ENCODE peak calls at places on chromosomes 1 and 21, in nine cellular contexts. B is foreskin melanocyte; F is activated T-cell treated with anti-CD3 and anti-CD28 coated beads for 1 hour; P is Jurkat, Clone E6-1; H is activated B cell treated with CpG ODN at 0.5 μM for 24 hours; U is hypothalamus; R is C1 segment of cervical spinal cord; Z is astrocyte of the spinal cord; K is NCI-H524. A is an unnamed sample.

GRCh38 chr1:76955652-76956051 is 88.4 kb downstream of the ST6GALNAC5 start:
- DNase-seq in F (no peak), B (no peak), P (no peak), Z (peak), H (no peak), K (no peak), R (no peak), U (no peak), A (peak)

GRCh38 chr1:162541619-162542141 is 19.8 kb upstream of the UAP1 start:
- DNase-seq in H (no peak), K (no peak), R (no peak), U (no peak), F (no peak), Z (peak), P (no peak), B (no peak), A (peak)

GRCh38 chr1:42955311-42956063 is 3.2 kb downstream of the SLC2A1 start:
- DNase-seq in H (no peak), U (no peak), F (no peak), K (no peak), B (no peak), R (no peak), Z (no peak), P (no peak), A (no peak)

GRCh38 chr1:109793486-109794318 is 30.0 kb upstream of the EPS8L3 start:
- DNase-seq in K (peak), H (no peak), P (no peak), F (peak), U (no peak), R (no peak), B (no peak), Z (peak), A (no peak)

GRCh38 chr1:54453089-54453488 is 46.9 kb upstream of the SSBP3 start:
- DNase-seq in H (no peak), R (no peak), P (no peak), B (no peak), K (no peak), F (no peak), U (no peak), Z (no peak), A (no peak)

GRCh38 chr1:32886828-32887414 is 630 bp downstream of the HPCA start:
- DNase-seq in B (no peak), F (no peak), Z (no peak), K (no peak), P (no peak), R (no peak), U (no peak), H (no peak), A (no peak)

GRCh38 chr1:153525088-153525713 is 10.6 kb downstream of the S100A6 start:
- DNase-seq in H (no peak), Z (peak), B (no peak), R (no peak), K (peak), F (no peak), U (no peak), P (no peak), A (no peak)

GRCh38 chr21:45570071-45570470 is 27.8 kb upstream of the SLC19A1 start:
- DNase-seq in R (no peak), K (no peak), U (no peak), F (no peak), B (no peak), Z (no peak), H (no peak), P (no peak), A (no peak)

GRCh38 chr1:157993179-157994080 is at the start of gene KIRREL1:
- DNase-seq in B (peak), Z (peak), R (peak), H (peak), U (no peak), K (no peak), F (no peak), P (peak), A (no peak)

GRCh38 chr1:100989306-100990077 is 36.1 kb downstream of the DPH5 start:
- DNase-seq in H (no peak), B (no peak), F (no peak), K (no peak), U (no peak), Z (peak), P (no peak), R (no peak), A (peak)

GRCh38 chr1:169483500-169483966 is 2.2 kb downstream of the SLC19A2 start:
- DNase-seq in B (peak), H (no peak), Z (peak), K (no peak), U (no peak), F (no peak), P (no peak), R (peak), A (no peak)

GRCh38 chr1:236495359-236496120 is 28.2 kb upstream of the LGALS8 start:
- DNase-seq in H (no peak), Z (no peak), R (no peak), K (no peak), P (no peak), F (no peak), B (no peak), U (no peak), A (no peak)

GRCh38 chr1:198700396-198700795 is 61.6 kb downstream of the PTPRC start:
- DNase-seq in Z (no peak), F (no peak), P (no peak), B (no peak), H (no peak), K (no peak), R (no peak), U (no peak), A (no peak)

GRCh38 chr1:234963904-234964702 is 164.5 kb downstream of the TOMM20 start:
- DNase-seq in P (no peak), H (no peak), F (no peak), R (no peak), U (no peak), Z (no peak), B (no peak), K (no peak), A (no peak)

GRCh38 chr21:33201945-33202344 is 27.8 kb upstream of the IFNAR2 start:
- DNase-seq in U (no peak), H (no peak), P (no peak), F (no peak), K (no peak), R (no peak), B (peak), Z (no peak), A (no peak)

GRCh38 chr1:154419620-154420020 is 14.5 kb downstream of the IL6R start:
- DNase-seq in K (no peak), P (no peak), H (no peak), B (peak), Z (peak), F (no peak), R (peak), U (peak), A (peak)

GRCh38 chr1:92933459-92933858 is 27.8 kb downstream of the DIPK1A start:
- DNase-seq in F (no peak), R (no peak), K (no peak), P (no peak), Z (no peak), B (no peak), U (no peak), H (no peak), A (no peak)

GRCh38 chr1:77399250-77400086 is 117.6 kb downstream of the AK5 start:
- DNase-seq in Z (no peak), H (no peak), F (no peak), K (no peak), R (peak), U (no peak), P (no peak), B (peak), A (no peak)

GRCh38 chr1:107139833-107140702 is 771 bp upstream of the NTNG1 start:
- DNase-seq in Z (peak), P (peak), H (peak), R (peak), B (peak), K (peak), F (no peak), U (no peak), A (no peak)

GRCh38 chr1:16924216-16924918 is 2.6 kb downstream of the CROCC start:
- DNase-seq in B (no peak), K (no peak), Z (no peak), U (no peak), P (no peak), R (no peak), H (no peak), F (no peak), A (no peak)

GRCh38 chr21:39669485-39669884 is 56.7 kb downstream of the B3GALT5 start:
- DNase-seq in K (no peak), B (no peak), P (no peak), R (no peak), Z (no peak), H (no peak), U (no peak), F (no peak), A (no peak)

GRCh38 chr1:207393610-207394009 is 60.5 kb upstream of the CR2 start:
- DNase-seq in B (peak), H (no peak), K (no peak), Z (peak), U (no peak), F (no peak), R (no peak), P (no peak), A (peak)

GRCh38 chr1:185804206-185804605 is 70.0 kb downstream of the HMCN1 start:
- DNase-seq in U (no peak), P (no peak), K (no peak), Z (peak), F (no peak), B (no peak), R (no peak), H (no peak), A (no peak)

GRCh38 chr1:156431366-156432108 is 62.5 kb downstream of the RHBG start:
- DNase-seq in R (no peak), B (no peak), Z (no peak), K (no peak), H (no peak), U (no peak), P (no peak), F (no peak), A (no peak)

GRCh38 chr1:172938676-172939075 is 112.1 kb downstream of the TNFSF18 start:
- DNase-seq in R (no peak), H (no peak), U (no peak), B (no peak), Z (no peak), P (no peak), K (no peak), F (no peak), A (no peak)